ENCODE peak calls at places on chromosomes 7 and 10, in six cellular contexts. F is progenitor cell of endocrine pancreas, V is neural progenitor cell, S is transverse colon, L is osteocyte, B is IMR-90. I is an unnamed sample.

GRCh38 chr7:148116954-148117353 is 473.6 kb upstream of the C7orf33 start:
- DNase-seq in L (no peak), B (no peak), S (no peak), F (no peak), V (no peak), I (no peak)

GRCh38 chr10:5628798-5629788 is 37.3 kb downstream of the ASB13 start:
- DNase-seq in B (peak), L (no peak), V (no peak), S (no peak), F (no peak), I (no peak)

GRCh38 chr10:31467791-31468535 is 148.9 kb downstream of the ZEB1 start:
- DNase-seq in F (no peak), L (no peak), V (peak), B (no peak), S (peak), I (no peak)

GRCh38 chr10:1643161-1643910 is 94.0 kb downstream of the ADARB2 start:
- DNase-seq in B (no peak), S (no peak), F (peak), L (peak), V (peak), I (peak)

GRCh38 chr7:124690840-124691239 is 74.8 kb downstream of the GPR37 start:
- DNase-seq in V (no peak), F (no peak), B (no peak), L (no peak), S (no peak), I (no peak)

GRCh38 chr10:1190791-1191490 is 134.8 kb downstream of the WDR37 start:
- DNase-seq in B (no peak), S (no peak), F (no peak), V (no peak), L (no peak), I (peak)

GRCh38 chr10:59873924-59874323 is 32.4 kb downstream of the CCDC6 start:
- DNase-seq in F (no peak), V (no peak), B (no peak), S (no peak), L (no peak), I (no peak)

GRCh38 chr7:131112431-131112830 is 215.2 kb upstream of the MKLN1 start:
- DNase-seq in B (no peak), L (no peak), F (no peak), V (no peak), S (no peak), I (no peak)

GRCh38 chr7:158816995-158817394 is 12.3 kb downstream of the ESYT2 start:
- DNase-seq in L (no peak), F (no peak), B (no peak), S (peak), V (no peak), I (no peak)

GRCh38 chr7:106111671-106112117 is 418 bp downstream of the SYPL1 start:
- DNase-seq in V (peak), F (no peak), L (peak), B (no peak), S (peak), I (no peak)

GRCh38 chr10:60331886-60332285 is 57.8 kb downstream of the ANK3 start:
- DNase-seq in L (no peak), B (no peak), F (no peak), V (no peak), S (no peak), I (no peak)

GRCh38 chr10:11104772-11105675 is 87.4 kb downstream of the CELF2 start:
- DNase-seq in S (no peak), F (no peak), L (no peak), B (no peak), V (no peak), I (no peak)

GRCh38 chr7:45026984-45027773 is 27.2 kb downstream of the CCM2 start:
- DNase-seq in B (peak), F (no peak), L (no peak), S (no peak), V (no peak), I (peak)

GRCh38 chr10:49568235-49568634 is 29.3 kb upstream of the ERCC6 start:
- DNase-seq in F (no peak), S (no peak), V (no peak), L (no peak), B (peak), I (no peak)

GRCh38 chr7:11910253-11910652 is 78.3 kb upstream of the THSD7A start:
- DNase-seq in F (no peak), S (no peak), L (no peak), V (no peak), B (no peak), I (no peak)

GRCh38 chr10:125442856-125443540 is 240.0 kb downstream of the TEX36 start:
- DNase-seq in F (no peak), L (no peak), S (no peak), V (no peak), B (peak), I (no peak)

GRCh38 chr10:3835770-3836169 is 50.8 kb upstream of the KLF6 start:
- DNase-seq in L (no peak), B (no peak), V (no peak), F (no peak), S (no peak), I (no peak)

GRCh38 chr7:82247814-82248433 is 195.7 kb downstream of the CACNA2D1 start:
- DNase-seq in F (no peak), B (peak), L (no peak), S (no peak), V (peak), I (no peak)

GRCh38 chr7:76047305-76047810 is 442 bp downstream of the STYXL1 start:
- DNase-seq in V (no peak), B (no peak), L (no peak), S (no peak), F (no peak), I (no peak)

GRCh38 chr7:76049295-76049694 is 1.4 kb downstream of the MDH2 start:
- DNase-seq in L (no peak), B (no peak), S (no peak), V (no peak), F (no peak), I (no peak)

GRCh38 chr7:76050545-76050944 is 2.6 kb downstream of the MDH2 start:
- DNase-seq in V (no peak), L (no peak), F (no peak), B (no peak), S (no peak), I (no peak)

GRCh38 chr7:76047811-76048667 is at the start of the genes MDH2 and STYXL1:
- DNase-seq in S (peak), V (peak), B (peak), F (peak), L (peak), I (peak)

GRCh38 chr7:76048668-76048988 is 722 bp downstream of the MDH2 start:
- DNase-seq in F (no peak), L (no peak), B (no peak), S (peak), V (peak), I (no peak)
- TF ChIP-seq CTCF in F (peak), L (no peak), B (no peak), S (no peak), V (no peak), I (peak)

GRCh38 chr10:17805921-17806577 is 3.1 kb upstream of the MRC1 start:
- DNase-seq in L (no peak), V (peak), S (no peak), B (no peak), F (no peak), I (no peak)
- TF ChIP-seq CTCF in L (no peak), V (peak), S (peak), B (no peak), F (peak), I (no peak)

GRCh38 chr10:23270531-23270930 is 74.1 kb downstream of the C10orf67 start:
- DNase-seq in F (no peak), S (no peak), L (no peak), B (no peak), V (no peak), I (no peak)
- TF ChIP-seq CTCF in F (no peak), S (no peak), L (no peak), B (no peak), V (no peak), I (no peak)

DNA sequence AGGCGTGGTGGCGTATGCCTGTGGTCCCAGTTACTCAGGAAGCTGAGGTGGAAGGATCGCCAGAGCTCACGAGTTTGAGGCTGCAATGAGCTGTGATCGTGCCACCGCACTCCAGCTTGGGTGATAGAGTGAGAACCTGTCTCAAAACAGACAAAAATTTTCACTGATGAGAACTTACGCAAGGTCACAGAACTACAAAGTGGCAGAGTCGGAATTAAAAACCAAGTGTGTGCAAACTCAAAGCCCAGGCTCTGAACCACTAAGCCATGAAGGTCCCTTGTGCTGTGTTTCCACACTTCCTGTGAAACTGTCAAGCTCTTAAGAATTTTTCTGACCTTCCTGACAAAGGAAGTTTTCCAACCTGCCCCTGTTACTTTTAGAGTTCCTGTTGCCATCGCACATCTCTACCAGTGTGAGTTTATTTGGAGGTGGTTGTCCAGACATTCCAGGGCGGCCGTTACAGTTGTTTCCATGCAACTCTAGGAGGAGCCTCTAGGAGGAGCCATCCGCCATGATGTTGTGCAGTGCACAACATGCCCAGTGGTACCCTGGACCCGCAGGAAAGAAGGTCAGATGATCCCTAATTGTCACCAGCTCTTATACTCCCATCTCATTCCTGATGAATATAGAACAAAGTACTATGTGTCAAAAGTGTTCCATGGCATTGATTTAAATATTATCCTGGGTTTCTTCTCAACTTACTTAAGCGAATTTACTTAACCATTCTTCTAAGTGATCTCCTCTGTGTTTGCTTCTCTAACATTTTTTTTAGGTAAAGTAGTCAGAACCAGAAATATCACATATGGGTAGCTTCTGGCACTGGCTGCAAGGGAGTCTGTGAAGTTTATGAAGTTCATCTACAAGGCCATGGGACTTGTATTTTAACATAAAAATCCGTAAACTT is 49.0 kb upstream of the LYZL1 start:
- DNase-seq in L (no peak), V (peak), F (no peak), B (no peak), S (no peak), I (no peak)
- TF ChIP-seq CTCF in L (peak), V (peak), F (peak), B (peak), S (no peak), I (peak)

I was measured in chondrocyte.